ENCODE peak calls at places on chromosomes 16 and 17, in eight cellular contexts. One of them, this sample, is unnamed.

GRCh38 chr16:57571098-57571497 is 28.7 kb downstream of the ADGRG5 start:
- DNase-seq in tibial nerve: no peak
- DNase-seq in HCT116: no peak
- DNase-seq in uterus: no peak
- DNase-seq in prostate gland: no peak
- DNase-seq in HepG2: no peak
- DNase-seq in upper lobe of left lung: no peak
- DNase-seq in A549: no peak
- DNase-seq in this sample: no peak

GRCh38 chr16:58462997-58463891 is 36.7 kb upstream of the NDRG4 start:
- DNase-seq in tibial nerve: no peak
- DNase-seq in HCT116: no peak
- DNase-seq in uterus: no peak
- DNase-seq in prostate gland: no peak
- DNase-seq in HepG2: no peak
- DNase-seq in upper lobe of left lung: no peak
- DNase-seq in A549: no peak
- DNase-seq in this sample: no peak

GRCh38 chr16:79099701-79100100 is 500.8 kb downstream of the MAF start:
- DNase-seq in tibial nerve: no peak
- DNase-seq in HCT116: no peak
- DNase-seq in uterus: no peak
- DNase-seq in prostate gland: no peak
- DNase-seq in HepG2: no peak
- DNase-seq in upper lobe of left lung: no peak
- DNase-seq in A549: no peak
- DNase-seq in this sample: no peak

GRCh38 chr17:19238167-19238505 is 970 bp downstream of the EPN2 start:
- DNase-seq in tibial nerve: no peak
- DNase-seq in HCT116: no peak
- DNase-seq in uterus: peak
- DNase-seq in prostate gland: peak
- DNase-seq in HepG2: no peak
- DNase-seq in upper lobe of left lung: peak
- DNase-seq in A549: peak
- DNase-seq in this sample: no peak

GRCh38 chr16:31010539-31010938 is at the start of gene STX1B:
- DNase-seq in tibial nerve: no peak
- DNase-seq in HCT116: no peak
- DNase-seq in uterus: no peak
- DNase-seq in prostate gland: no peak
- DNase-seq in HepG2: no peak
- DNase-seq in upper lobe of left lung: no peak
- DNase-seq in A549: no peak
- DNase-seq in this sample: no peak

GRCh38 chr17:56290486-56291118 is 137.3 kb downstream of the ANKFN1 start:
- DNase-seq in tibial nerve: no peak
- DNase-seq in HCT116: no peak
- DNase-seq in uterus: no peak
- DNase-seq in prostate gland: no peak
- DNase-seq in HepG2: no peak
- DNase-seq in upper lobe of left lung: no peak
- DNase-seq in A549: no peak
- DNase-seq in this sample: no peak

GRCh38 chr16:57608462-57609113 is 19.8 kb upstream of the ADGRG1 start:
- DNase-seq in tibial nerve: no peak
- DNase-seq in HCT116: no peak
- DNase-seq in uterus: no peak
- DNase-seq in prostate gland: no peak
- DNase-seq in HepG2: no peak
- DNase-seq in upper lobe of left lung: no peak
- DNase-seq in A549: no peak
- DNase-seq in this sample: peak

GRCh38 chr17:37844158-37844976 is 79.8 kb upstream of the TBC1D3K start:
- DNase-seq in tibial nerve: peak
- DNase-seq in HCT116: peak
- DNase-seq in uterus: peak
- DNase-seq in prostate gland: peak
- DNase-seq in HepG2: peak
- DNase-seq in upper lobe of left lung: peak
- DNase-seq in A549: peak
- DNase-seq in this sample: peak

GRCh38 chr17:42121066-42121769 is at the start of gene KAT2A:
- DNase-seq in tibial nerve: peak
- DNase-seq in HCT116: peak
- DNase-seq in uterus: peak
- DNase-seq in prostate gland: peak
- DNase-seq in HepG2: peak
- DNase-seq in upper lobe of left lung: peak
- DNase-seq in A549: peak
- DNase-seq in this sample: peak

GRCh38 chr16:23959801-23960072 is 124.0 kb downstream of the PRKCB start:
- DNase-seq in tibial nerve: no peak
- DNase-seq in HCT116: no peak
- DNase-seq in uterus: no peak
- DNase-seq in prostate gland: no peak
- DNase-seq in HepG2: no peak
- DNase-seq in upper lobe of left lung: no peak
- DNase-seq in A549: no peak
- DNase-seq in this sample: no peak

GRCh38 chr17:79420318-79421243 is 190.3 kb downstream of the RBFOX3 start:
- DNase-seq in tibial nerve: no peak
- DNase-seq in HCT116: peak
- DNase-seq in uterus: peak
- DNase-seq in prostate gland: no peak
- DNase-seq in HepG2: no peak
- DNase-seq in upper lobe of left lung: no peak
- DNase-seq in A549: peak
- DNase-seq in this sample: no peak

GRCh38 chr16:31344712-31345111 is 10.3 kb upstream of the ITGAX start:
- DNase-seq in tibial nerve: no peak
- DNase-seq in HCT116: no peak
- DNase-seq in uterus: no peak
- DNase-seq in prostate gland: no peak
- DNase-seq in HepG2: peak
- DNase-seq in upper lobe of left lung: no peak
- DNase-seq in A549: no peak
- DNase-seq in this sample: no peak

GRCh38 chr17:39872700-39873099 is 4.7 kb downstream of the ZPBP2 start:
- DNase-seq in tibial nerve: no peak
- DNase-seq in HCT116: no peak
- DNase-seq in uterus: no peak
- DNase-seq in prostate gland: no peak
- DNase-seq in HepG2: peak
- DNase-seq in upper lobe of left lung: no peak
- DNase-seq in A549: no peak
- DNase-seq in this sample: no peak
- TF ChIP-seq CTCF in tibial nerve: no peak
- TF ChIP-seq CTCF in HCT116: peak
- TF ChIP-seq CTCF in uterus: no peak
- TF ChIP-seq CTCF in prostate gland: no peak
- TF ChIP-seq CTCF in HepG2: peak
- TF ChIP-seq CTCF in upper lobe of left lung: peak
- TF ChIP-seq CTCF in A549: peak
- TF ChIP-seq CTCF in this sample: no peak

GRCh38 chr17:29567362-29568330 is 809 bp upstream of the ABHD15 start:
- DNase-seq in tibial nerve: peak
- DNase-seq in HCT116: peak
- DNase-seq in uterus: peak
- DNase-seq in prostate gland: peak
- DNase-seq in HepG2: peak
- DNase-seq in upper lobe of left lung: peak
- DNase-seq in A549: peak
- DNase-seq in this sample: peak

GRCh38 chr17:29569245-29569950 is 897 bp downstream of the TP53I13 start:
- DNase-seq in tibial nerve: no peak
- DNase-seq in HCT116: no peak
- DNase-seq in uterus: no peak
- DNase-seq in prostate gland: no peak
- DNase-seq in HepG2: no peak
- DNase-seq in upper lobe of left lung: no peak
- DNase-seq in A549: no peak
- DNase-seq in this sample: peak

GRCh38 chr17:29565643-29566472 is 979 bp downstream of the ABHD15 start:
- DNase-seq in tibial nerve: no peak
- DNase-seq in HCT116: peak
- DNase-seq in uterus: peak
- DNase-seq in prostate gland: peak
- DNase-seq in HepG2: peak
- DNase-seq in upper lobe of left lung: peak
- DNase-seq in A549: peak
- DNase-seq in this sample: peak

GRCh38 chr17:29568331-29569244 is at the start of gene TP53I13:
- DNase-seq in tibial nerve: peak
- DNase-seq in HCT116: peak
- DNase-seq in uterus: peak
- DNase-seq in prostate gland: peak
- DNase-seq in HepG2: peak
- DNase-seq in upper lobe of left lung: peak
- DNase-seq in A549: peak
- DNase-seq in this sample: peak

DNA sequence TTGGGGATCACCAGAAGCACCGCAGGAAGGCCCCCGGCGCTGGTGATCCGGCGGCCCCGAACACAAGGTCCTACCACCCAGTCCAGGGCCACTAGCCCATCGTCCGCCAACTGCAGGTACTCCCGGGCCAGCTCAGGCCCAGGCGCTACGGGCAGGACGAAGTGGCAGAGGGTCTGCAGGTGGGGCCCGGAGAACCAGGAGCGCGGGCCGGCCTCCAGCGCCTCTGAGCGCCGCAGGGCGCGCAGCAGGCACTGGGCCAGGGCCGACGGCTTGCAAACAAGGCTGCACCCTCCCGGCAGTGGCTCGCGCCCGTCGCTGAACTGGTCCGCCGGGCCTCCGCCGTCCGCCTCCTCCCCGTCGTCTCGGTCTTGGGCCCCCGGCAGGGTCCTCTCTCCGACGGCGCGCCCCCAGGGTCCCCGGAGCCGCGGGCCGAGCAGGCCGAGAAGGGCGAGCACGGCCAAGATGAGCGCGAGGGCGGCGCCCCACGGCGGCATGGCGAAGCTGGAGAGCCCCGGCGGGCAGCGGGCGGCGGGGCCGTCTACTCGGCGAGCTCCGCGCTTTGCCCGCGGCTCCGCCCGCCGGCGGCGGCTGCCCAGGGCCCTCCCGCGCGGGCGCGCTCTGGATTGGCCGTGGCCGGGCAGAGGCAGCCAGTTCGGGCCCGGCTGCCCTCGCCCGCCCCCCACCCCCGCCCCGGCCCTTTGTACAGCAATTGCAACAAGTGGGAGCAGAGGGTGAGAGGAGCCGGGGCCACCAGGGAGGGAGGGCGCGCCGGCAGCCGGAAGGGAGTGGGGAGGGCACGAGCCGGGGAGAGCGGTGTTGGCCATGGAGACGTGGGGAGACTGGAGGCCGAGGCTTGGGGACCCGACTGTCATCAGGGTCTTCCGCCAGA is at the start of gene ABHD15:
- DNase-seq in tibial nerve: peak
- DNase-seq in HCT116: peak
- DNase-seq in uterus: peak
- DNase-seq in prostate gland: peak
- DNase-seq in HepG2: peak
- DNase-seq in upper lobe of left lung: peak
- DNase-seq in A549: peak
- DNase-seq in this sample: peak
- TF ChIP-seq POLR2A in tibial nerve: peak
- TF ChIP-seq POLR2A in HCT116: peak
- TF ChIP-seq POLR2A in uterus: no peak
- TF ChIP-seq POLR2A in prostate gland: peak
- TF ChIP-seq POLR2A in HepG2: peak
- TF ChIP-seq POLR2A in upper lobe of left lung: peak
- TF ChIP-seq POLR2A in A549: peak
- TF ChIP-seq POLR2A in this sample: no peak

DNA sequence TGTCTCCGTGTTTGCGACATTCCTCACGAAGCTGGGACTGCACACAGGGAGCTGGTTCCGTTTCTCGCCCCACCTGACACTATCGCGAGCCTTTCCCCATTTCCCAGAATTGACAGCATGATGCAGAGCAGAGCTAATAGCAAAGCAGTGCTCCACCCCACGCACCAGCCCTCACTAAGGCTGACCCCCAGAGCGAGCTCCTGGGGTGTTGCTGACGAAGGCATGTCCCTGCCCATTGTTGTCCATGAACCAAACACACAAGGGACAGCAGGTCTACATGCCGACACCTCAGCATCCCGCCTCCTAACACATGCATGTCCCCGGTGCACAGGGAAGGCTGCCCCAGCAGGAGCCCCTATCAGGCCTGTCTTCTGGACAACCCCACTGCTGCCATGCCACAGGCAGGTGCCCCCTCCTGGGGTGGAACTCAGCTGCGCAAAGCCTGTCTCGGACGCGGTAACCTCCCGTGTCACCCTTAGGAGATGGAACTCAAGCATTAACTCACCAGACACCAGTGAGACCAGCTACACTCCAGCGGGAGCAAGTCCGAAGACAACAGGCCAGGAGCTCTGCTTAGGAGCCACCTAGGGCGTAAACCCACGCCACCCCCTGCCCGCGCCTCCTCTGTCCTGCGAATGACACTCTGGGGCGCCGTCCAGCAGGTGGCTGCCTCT is 16.9 kb upstream of the TRAP1 start:
- DNase-seq in tibial nerve: no peak
- DNase-seq in HCT116: no peak
- DNase-seq in uterus: no peak
- DNase-seq in prostate gland: no peak
- DNase-seq in HepG2: no peak
- DNase-seq in upper lobe of left lung: no peak
- DNase-seq in A549: no peak
- DNase-seq in this sample: no peak
- H3K4me3 ChIP-seq in tibial nerve: no peak
- H3K4me3 ChIP-seq in HCT116: no peak
- H3K4me3 ChIP-seq in uterus: no peak
- H3K4me3 ChIP-seq in prostate gland: no peak
- H3K4me3 ChIP-seq in HepG2: no peak
- H3K4me3 ChIP-seq in upper lobe of left lung: no peak
- H3K4me3 ChIP-seq in A549: no peak
- H3K4me3 ChIP-seq in this sample: no peak

DNA sequence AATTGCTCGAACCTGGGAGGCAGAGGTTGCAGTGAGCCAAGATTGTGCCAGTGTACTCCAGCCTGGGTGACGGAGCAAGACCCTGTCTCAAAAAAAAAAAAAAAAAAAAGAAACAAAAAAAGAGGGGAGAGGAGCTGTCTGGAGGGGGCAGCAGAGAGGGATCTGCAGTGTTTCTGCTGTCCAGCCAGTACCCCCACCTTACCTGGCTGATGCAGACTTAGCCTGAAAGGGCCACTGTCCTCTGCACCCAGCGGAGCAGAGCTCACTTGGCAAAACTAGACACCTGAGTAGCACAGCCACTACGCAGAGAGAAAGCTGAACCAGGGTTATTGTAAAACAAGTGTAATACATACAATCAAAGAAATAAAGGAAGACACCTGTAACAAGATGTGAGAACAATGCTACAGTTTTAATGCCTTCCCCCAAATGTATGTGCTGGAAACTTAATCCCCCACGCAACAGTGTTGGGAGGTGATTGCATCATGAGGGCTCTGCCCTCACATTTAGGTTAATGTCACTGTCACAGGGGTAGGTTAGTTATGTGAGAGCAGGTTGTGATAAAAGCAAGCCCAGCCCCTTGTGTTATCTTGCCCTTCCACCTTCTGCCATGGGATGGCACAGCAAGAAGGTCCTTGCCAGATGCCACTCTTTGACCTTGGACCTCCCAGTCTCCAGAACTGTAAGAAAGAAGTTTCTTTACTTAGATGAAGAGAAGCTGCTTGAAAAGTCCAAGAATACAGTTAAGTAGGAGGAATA is 211.2 kb downstream of the RPTOR start:
- DNase-seq in tibial nerve: no peak
- DNase-seq in HCT116: no peak
- DNase-seq in uterus: no peak
- DNase-seq in prostate gland: no peak
- DNase-seq in HepG2: no peak
- DNase-seq in upper lobe of left lung: no peak
- DNase-seq in A549: no peak
- DNase-seq in this sample: no peak
- TF ChIP-seq CTCF in tibial nerve: no peak
- TF ChIP-seq CTCF in HCT116: peak
- TF ChIP-seq CTCF in uterus: no peak
- TF ChIP-seq CTCF in prostate gland: no peak
- TF ChIP-seq CTCF in HepG2: peak
- TF ChIP-seq CTCF in upper lobe of left lung: no peak
- TF ChIP-seq CTCF in A549: no peak
- TF ChIP-seq CTCF in this sample: no peak

This sample was measured in lower leg skin.